ENCODE peak calls at places on chromosome 9, in nine cellular contexts. V is left ventricle myocardium inferior, L is dorsolateral prefrontal cortex, W is foreskin fibroblast, R is bronchial epithelial cell, M is tibial nerve, K is BE2C, C is AG10803, Z is progenitor cell of endocrine pancreas. E is an unnamed sample.

GRCh38 chr9:112815868-112816267 is 65.3 kb downstream of the SNX30 start:
- DNase-seq in L (no peak), R (no peak), W (no peak), V (no peak), Z (no peak), K (no peak), M (no peak), C (no peak), E (no peak)

GRCh38 chr9:6415266-6415665 is 2.3 kb downstream of the UHRF2 start:
- DNase-seq in R (no peak), L (no peak), Z (no peak), K (no peak), M (no peak), C (no peak), W (no peak), V (no peak), E (peak)

GRCh38 chr9:17005085-17005484 is 129.8 kb upstream of the CNTLN start:
- DNase-seq in L (no peak), V (peak), W (peak), K (peak), M (no peak), Z (no peak), R (peak), C (peak), E (no peak)

GRCh38 chr9:116572095-116572748 is 114.9 kb upstream of the TRIM32 start:
- DNase-seq in L (peak), Z (peak), M (peak), R (peak), W (peak), C (peak), V (peak), K (peak), E (peak)

GRCh38 chr9:134936762-134937555 is 19.2 kb upstream of the FCN1 start:
- DNase-seq in V (no peak), W (no peak), R (no peak), C (no peak), Z (no peak), K (no peak), M (no peak), L (no peak), E (peak)

GRCh38 chr9:134368571-134368970 is 42.3 kb downstream of the RXRA start:
- DNase-seq in K (no peak), W (no peak), L (no peak), M (no peak), C (no peak), R (no peak), V (no peak), Z (no peak), E (no peak)

GRCh38 chr9:14097666-14098065 is 216.3 kb downstream of the NFIB start:
- DNase-seq in R (no peak), M (no peak), Z (no peak), V (no peak), C (no peak), W (no peak), L (no peak), K (no peak), E (no peak)

GRCh38 chr9:33273266-33273971 is 8.6 kb downstream of the CHMP5 start:
- DNase-seq in K (no peak), R (no peak), Z (no peak), V (no peak), W (no peak), M (no peak), C (no peak), L (no peak), E (no peak)

GRCh38 chr9:16509946-16510504 is 360.4 kb downstream of the BNC2 start:
- DNase-seq in V (no peak), R (peak), M (no peak), K (no peak), Z (no peak), C (peak), W (peak), L (no peak), E (no peak)

GRCh38 chr9:34929506-34930102 is 28.5 kb upstream of the PHF24 start:
- DNase-seq in C (peak), M (no peak), L (peak), W (no peak), R (peak), Z (no peak), K (peak), V (no peak), E (no peak)

GRCh38 chr9:135804588-135805421 is 102.5 kb downstream of the CAMSAP1 start:
- DNase-seq in C (peak), L (no peak), R (no peak), M (no peak), W (peak), V (no peak), Z (no peak), K (no peak), E (no peak)

GRCh38 chr9:91659529-91660294 is 236.1 kb upstream of the NFIL3 start:
- DNase-seq in W (peak), M (no peak), Z (no peak), C (peak), V (no peak), R (peak), L (no peak), K (peak), E (no peak)

GRCh38 chr9:10649076-10649475 is 36.3 kb upstream of the PTPRD start:
- DNase-seq in Z (no peak), K (no peak), L (no peak), V (no peak), C (no peak), M (no peak), W (no peak), R (peak), E (no peak)

GRCh38 chr9:128633057-128633456 is 23.6 kb downstream of the DYNC2I2 start:
- DNase-seq in C (no peak), R (no peak), W (no peak), L (no peak), M (no peak), V (no peak), K (no peak), Z (no peak), E (no peak)

GRCh38 chr9:4927701-4928100 is 57.4 kb upstream of the JAK2 start:
- DNase-seq in V (no peak), R (no peak), M (no peak), C (peak), K (no peak), Z (no peak), W (peak), L (no peak), E (no peak)

GRCh38 chr9:126164796-126165525 is 161.7 kb upstream of the MVB12B start:
- DNase-seq in K (no peak), L (no peak), R (no peak), M (no peak), Z (no peak), V (no peak), W (no peak), C (no peak), E (no peak)

GRCh38 chr9:16315720-16316119 is 554.8 kb downstream of the BNC2 start:
- DNase-seq in L (no peak), K (no peak), Z (no peak), C (peak), M (no peak), V (no peak), W (no peak), R (no peak), E (no peak)

GRCh38 chr9:21559402-21560280 is 77.5 kb upstream of the IFNE start:
- DNase-seq in Z (peak), W (peak), M (no peak), V (no peak), C (peak), L (no peak), R (peak), K (peak), E (no peak)

GRCh38 chr9:5015934-5016333 is 30.9 kb downstream of the JAK2 start:
- DNase-seq in V (no peak), W (no peak), R (no peak), L (no peak), Z (no peak), K (no peak), M (no peak), C (no peak), E (no peak)

GRCh38 chr9:4519604-4520003 is 29.3 kb downstream of the SLC1A1 start:
- DNase-seq in L (no peak), C (no peak), M (no peak), K (no peak), R (no peak), V (no peak), W (no peak), Z (no peak), E (no peak)

GRCh38 chr9:88521308-88521707 is 13.7 kb upstream of the NXNL2 start:
- DNase-seq in L (no peak), K (no peak), W (no peak), M (no peak), V (no peak), C (no peak), Z (no peak), R (no peak), E (peak)

GRCh38 chr9:6793203-6793602 is 35.4 kb downstream of the KDM4C start:
- DNase-seq in R (no peak), Z (no peak), V (no peak), L (no peak), K (no peak), C (no peak), M (no peak), W (no peak), E (no peak)

GRCh38 chr9:106897223-106897622 is 34.3 kb downstream of the ZNF462 start:
- DNase-seq in K (no peak), Z (no peak), W (no peak), L (no peak), V (no peak), R (no peak), M (no peak), C (peak), E (no peak)

GRCh38 chr9:73050062-73050814 is 97.4 kb upstream of the ALDH1A1 start:
- DNase-seq in Z (no peak), R (no peak), M (no peak), W (peak), C (peak), K (no peak), V (no peak), L (no peak), E (no peak)
- TF ChIP-seq CTCF in Z (peak), R (no peak), M (no peak), W (peak), C (peak), K (no peak), V (no peak), L (no peak), E (no peak)

DNA sequence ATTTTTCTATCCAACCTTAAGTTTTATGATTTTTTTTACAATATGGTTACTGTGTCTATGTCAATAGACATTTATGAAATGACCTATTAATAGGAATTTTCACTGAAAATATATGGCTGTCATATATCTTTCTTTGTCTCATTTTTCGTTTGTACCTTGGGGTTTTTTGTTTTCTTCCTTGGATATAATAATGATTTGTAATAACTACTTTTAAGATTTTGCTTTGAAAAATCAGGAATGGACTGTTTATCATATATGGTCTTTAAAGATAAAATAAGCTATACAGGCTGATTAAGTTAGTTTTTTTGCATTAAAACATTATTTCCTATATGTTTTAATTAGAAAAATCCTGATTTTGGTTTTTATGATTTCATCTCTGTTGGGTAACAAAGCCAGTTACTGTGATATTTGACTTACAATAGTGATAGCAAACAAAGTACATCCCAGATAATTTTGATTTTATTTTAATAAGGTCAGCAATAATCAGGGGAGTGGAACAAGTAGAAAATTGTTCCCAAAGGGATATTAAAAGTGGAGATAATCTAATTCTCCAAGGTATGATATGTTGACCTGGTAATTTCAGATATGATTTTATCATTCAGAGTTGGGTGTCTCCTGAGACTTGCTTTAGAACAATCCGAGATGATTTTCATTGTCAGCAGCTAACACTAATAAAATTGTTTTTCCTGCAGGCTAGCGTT is 10.3 kb downstream of the NR4A3 start:
- DNase-seq in M (no peak), W (no peak), K (no peak), V (no peak), Z (no peak), L (no peak), R (no peak), C (no peak), E (no peak)
- TF ChIP-seq CTCF in M (no peak), W (no peak), K (no peak), V (no peak), Z (no peak), L (no peak), R (no peak), C (no peak), E (no peak)

GRCh38 chr9:89718635-89719034 is 113.8 kb downstream of the GADD45G start:
- DNase-seq in L (no peak), W (no peak), C (no peak), R (no peak), Z (no peak), K (no peak), V (no peak), M (no peak), E (no peak)
- TF ChIP-seq CTCF in L (no peak), W (no peak), C (no peak), R (no peak), Z (no peak), K (no peak), V (no peak), M (no peak), E (no peak)

GRCh38 chr9:19768798-19769197 is 20.0 kb downstream of the SLC24A2 start:
- DNase-seq in L (no peak), M (no peak), V (no peak), C (no peak), R (peak), K (no peak), W (no peak), Z (no peak), E (no peak)

GRCh38 chr9:19769213-19769612 is 19.6 kb downstream of the SLC24A2 start:
- DNase-seq in M (no peak), K (no peak), W (peak), V (no peak), R (peak), Z (no peak), C (no peak), L (no peak), E (no peak)
- TF ChIP-seq CTCF in M (no peak), K (no peak), W (no peak), V (no peak), R (peak), Z (no peak), C (no peak), L (no peak), E (no peak)

DNA sequence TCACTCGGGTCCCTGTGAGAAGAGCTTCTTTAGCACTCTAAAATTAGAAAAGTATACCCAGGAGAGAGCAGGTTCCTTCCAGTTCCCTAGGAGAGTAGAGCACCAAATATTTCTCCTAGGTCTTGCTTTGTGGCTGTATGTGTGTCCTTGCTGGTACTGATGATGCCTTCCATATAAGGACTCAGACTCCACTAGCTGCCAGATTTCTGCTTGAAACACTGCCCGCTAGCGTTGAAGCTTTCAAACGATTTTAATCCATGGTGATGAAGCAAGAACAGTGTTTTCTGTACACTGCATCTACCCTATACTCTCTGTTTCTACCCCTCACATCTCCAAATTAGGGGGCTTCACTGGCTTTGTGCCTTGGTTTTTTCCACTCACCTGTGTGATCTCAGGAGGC is 2.4 kb upstream of the SMC2 start:
- DNase-seq in R (no peak), L (no peak), Z (no peak), V (no peak), K (no peak), C (no peak), W (no peak), M (no peak), E (peak)
- TF ChIP-seq CTCF in R (peak), L (peak), Z (no peak), V (peak), K (no peak), C (no peak), W (no peak), M (peak), E (peak)

E was measured in HL-60.